ENCODE peak calls at places on chromosomes 13 and 19, in nine cellular contexts. Q is stimulated activated CD8-positive, alpha-beta memory T cell treated with anti-CD3 and anti-CD28 coated beads, Interleukin-2, amount 100 ng/mL, for 48 hours; Y is LoVo; B is heart left ventricle; F is NCI-H1417; L is activated T-cell treated with anti-CD3 and anti-CD28 coated beads, Interleukin-2, amount 50 U/mL, for 4 hours; I is epithelial cell of prostate; T is left lung; W is activated naive CD4-positive, alpha-beta T cell treated with anti-CD3 and anti-CD28 coated beads for 36 hours. M is an unnamed sample.

GRCh38 chr19:16330811-16331690 is 6.4 kb downstream of the KLF2 start:
- DNase-seq in W (peak; percentile 40), B (no peak), T (no peak), Q (no peak), Y (no peak), I (no peak), L (peak; percentile 10), F (no peak), M (no peak)

GRCh38 chr13:49464621-49465325 is 20.7 kb downstream of the SETDB2 start:
- DNase-seq in T (no peak), I (no peak), Y (no peak), F (no peak), W (no peak), L (no peak), B (no peak), Q (no peak), M (no peak)

GRCh38 chr13:100423375-100423774 is 165.2 kb downstream of the GGACT start:
- DNase-seq in T (no peak), W (no peak), L (no peak), Y (peak; percentile 9), F (no peak), B (no peak), I (peak; percentile 33), Q (no peak), M (no peak)

GRCh38 chr19:8126511-8126910 is 22.9 kb downstream of the FBN3 start:
- DNase-seq in Y (no peak), F (no peak), B (no peak), Q (no peak), I (no peak), L (no peak), W (no peak), T (no peak), M (no peak)

GRCh38 chr13:70769771-70770326 is 661.6 kb upstream of the KLHL1 start:
- DNase-seq in Q (no peak), L (no peak), T (no peak), B (no peak), Y (no peak), I (no peak), W (no peak), F (no peak), M (no peak)

GRCh38 chr19:16769385-16769784 is 49.7 kb downstream of the NWD1 start:
- DNase-seq in Y (no peak), Q (no peak), B (no peak), T (no peak), L (no peak), I (no peak), W (no peak), F (no peak), M (no peak)

GRCh38 chr19:6064016-6064702 is 46.1 kb downstream of the RFX2 start:
- DNase-seq in Q (no peak), W (no peak), Y (peak; percentile 6), L (no peak), F (no peak), I (no peak), B (peak; percentile 20), T (no peak), M (peak; percentile 22)

GRCh38 chr13:43835701-43836100 is 43.8 kb downstream of the CCDC122 start:
- DNase-seq in L (no peak), Q (no peak), T (no peak), B (no peak), F (no peak), Y (no peak), W (no peak), I (no peak), M (no peak)

GRCh38 chr19:46529622-46530451 is 34.2 kb upstream of the PNMA8B start:
- DNase-seq in L (peak; percentile 79), T (peak; percentile 89), Q (peak; percentile 55), I (no peak), W (peak; percentile 84), F (peak; percentile 71), Y (peak; percentile 58), B (peak; percentile 61), M (peak; percentile 49)

M was measured in omental fat pad.